ENCODE peak calls at places on chromosomes 1 and 21, in six cellular contexts. R is GM23248, M is GM23338, K is H9, F is HCT116, A is PC-3. V is an unnamed sample. For H3K79me2, the result is how much of the 10 kb centered on the place peaks cover.

GRCh38 chr1:182229907-182230522 is 161.6 kb downstream of the GLUL start:
- DNase-seq in R (peak), M (peak), K (no peak), F (no peak), A (no peak), V (no peak)

GRCh38 chr1:77926561-77927357 is 38.3 kb downstream of the NEXN start:
- DNase-seq in R (peak), M (no peak), K (no peak), F (no peak), A (no peak), V (no peak)

GRCh38 chr1:66681686-66682085 is 70.6 kb upstream of the DYNLT5 start:
- DNase-seq in R (no peak), M (no peak), K (no peak), F (no peak), A (no peak), V (peak)

GRCh38 chr21:37828515-37828914 is 87.7 kb downstream of the KCNJ6 start:
- DNase-seq in R (no peak), M (no peak), K (no peak), F (no peak), A (no peak), V (no peak)

GRCh38 chr21:32813265-32813903 is 41.8 kb upstream of the PAXBP1 start:
- DNase-seq in R (no peak), M (peak), K (peak), F (no peak), A (no peak), V (no peak)

GRCh38 chr1:77386276-77386675 is 104.5 kb downstream of the AK5 start:
- DNase-seq in R (no peak), M (no peak), K (no peak), F (no peak), A (no peak), V (no peak)

GRCh38 chr1:60134706-60135105 is 61.1 kb upstream of the C1orf87 start:
- DNase-seq in R (peak), M (no peak), K (no peak), F (no peak), A (no peak), V (peak)

GRCh38 chr1:243345205-243345604 is 89.4 kb downstream of the SDCCAG8 start:
- DNase-seq in R (peak), M (no peak), K (no peak), F (no peak), A (peak), V (peak)

GRCh38 chr1:27192039-27192529 is 37.2 kb upstream of the SLC9A1 start:
- DNase-seq in R (peak), M (no peak), K (no peak), F (peak), A (peak), V (no peak)

GRCh38 chr1:148333875-148334338 is 149.2 kb downstream of the PPIAL4G start:
- DNase-seq in R (no peak), M (no peak), K (no peak), F (no peak), A (no peak), V (no peak)

GRCh38 chr1:12076425-12077005 is 13.4 kb downstream of the TNFRSF8 start:
- DNase-seq in R (no peak), M (no peak), K (no peak), F (no peak), A (no peak), V (no peak)

GRCh38 chr1:15736035-15736665 is at the start of gene SLC25A34:
- DNase-seq in R (no peak), M (peak), K (no peak), F (no peak), A (no peak), V (no peak)

GRCh38 chr1:154961207-154961496 is 430 bp downstream of the PYGO2 start:
- DNase-seq in R (no peak), M (no peak), K (peak), F (no peak), A (no peak), V (no peak)

GRCh38 chr1:199174336-199174735 is 535.5 kb downstream of the PTPRC start:
- DNase-seq in R (no peak), M (no peak), K (no peak), F (no peak), A (no peak), V (no peak)

GRCh38 chr1:156368889-156369684 is at the start of gene RHBG:
- DNase-seq in R (peak), M (peak), K (peak), F (no peak), A (peak), V (peak)

GRCh38 chr1:4463631-4464030 is 190.8 kb upstream of the AJAP1 start:
- DNase-seq in R (no peak), M (no peak), K (no peak), F (no peak), A (no peak), V (no peak)

GRCh38 chr1:179251675-179252074 is 22.2 kb upstream of the ABL2 start:
- DNase-seq in R (peak), M (peak), K (no peak), F (no peak), A (peak), V (peak)

GRCh38 chr1:158060001-158060400 is 66.6 kb downstream of the KIRREL1 start:
- DNase-seq in R (no peak), M (peak), K (peak), F (no peak), A (no peak), V (no peak)

GRCh38 chr1:202088216-202088615 is 34.5 kb upstream of the GPR37L1 start:
- DNase-seq in R (no peak), M (no peak), K (no peak), F (no peak), A (no peak), V (no peak)

GRCh38 chr1:94646151-94646643 is 104.6 kb upstream of the F3 start:
- DNase-seq in R (peak), M (no peak), K (no peak), F (no peak), A (peak), V (peak)

GRCh38 chr1:180311011-180311730 is 81.1 kb downstream of the LHX4 start:
- DNase-seq in R (peak), M (no peak), K (no peak), F (peak), A (peak), V (no peak)

GRCh38 chr1:78101514-78101913 is 55.7 kb downstream of the GIPC2 start:
- DNase-seq in R (peak), M (peak), K (no peak), F (peak), A (peak), V (peak)

GRCh38 chr1:56511323-56511722 is 68.0 kb downstream of the PLPP3 start:
- DNase-seq in R (no peak), M (no peak), K (no peak), F (no peak), A (no peak), V (no peak)

GRCh38 chr1:31927661-31927980 is 10.5 kb downstream of the PTP4A2 start:
- DNase-seq in R (no peak), M (no peak), K (no peak), F (no peak), A (no peak), V (no peak)

GRCh38 chr1:185680453-185680852 is 53.7 kb upstream of the HMCN1 start:
- DNase-seq in R (no peak), M (no peak), K (no peak), F (no peak), A (no peak), V (no peak)

GRCh38 chr21:37281993-37282392 is 14.9 kb upstream of the VPS26C start:
- DNase-seq in R (no peak), M (peak), K (no peak), F (no peak), A (no peak), V (no peak)

GRCh38 chr21:31137951-31138350 is 99.7 kb upstream of the KRTAP19-8 start:
- DNase-seq in R (no peak), M (no peak), K (no peak), F (no peak), A (no peak), V (no peak)

GRCh38 chr1:41776896-41777431 is 141.8 kb downstream of the HIVEP3 start:
- DNase-seq in R (no peak), M (no peak), K (no peak), F (no peak), A (no peak), V (no peak)

GRCh38 chr1:156627313-156627880 is 8.2 kb downstream of the HAPLN2 start:
- DNase-seq in R (peak), M (peak), K (peak), F (peak), A (peak), V (peak)

GRCh38 chr1:172397221-172397620 is 23.3 kb upstream of the C1orf105 start:
- DNase-seq in R (peak), M (no peak), K (no peak), F (no peak), A (peak), V (peak)

GRCh38 chr1:203273206-203273868 is 32.0 kb upstream of the BTG2 start:
- DNase-seq in R (peak), M (peak), K (peak), F (peak), A (peak), V (peak)

GRCh38 chr1:43007377-43008105 is 48.9 kb upstream of the SLC2A1 start:
- DNase-seq in R (no peak), M (peak), K (peak), F (no peak), A (no peak), V (no peak)

GRCh38 chr1:101911894-101912293 is 84.8 kb downstream of the OLFM3 start:
- DNase-seq in R (no peak), M (no peak), K (no peak), F (no peak), A (no peak), V (no peak)

GRCh38 chr1:214670098-214670497 is 67.1 kb downstream of the CENPF start:
- DNase-seq in R (peak), M (no peak), K (no peak), F (no peak), A (no peak), V (peak)

GRCh38 chr1:21937372-21938121 is 437 bp upstream of the HSPG2 start:
- DNase-seq in R (peak), M (peak), K (peak), F (peak), A (peak), V (peak)

GRCh38 chr1:160579216-160579701 is at the start of gene CD84:
- DNase-seq in R (no peak), M (no peak), K (no peak), F (no peak), A (no peak), V (no peak)

GRCh38 chr1:205458777-205459566 is 3.1 kb upstream of the BLACAT1 start:
- DNase-seq in R (peak), M (peak), K (peak), F (no peak), A (peak), V (peak)

GRCh38 chr1:168408531-168409242 is 128.0 kb downstream of the TBX19 start:
- DNase-seq in R (peak), M (no peak), K (no peak), F (peak), A (peak), V (peak)

GRCh38 chr21:15660424-15660805 is 69.4 kb upstream of the USP25 start:
- DNase-seq in R (no peak), M (no peak), K (no peak), F (no peak), A (no peak), V (no peak)
- H2AFZ ChIP-seq in R (no peak), M (no peak), K (no peak), F (no peak), A (no peak), V (no peak)

GRCh38 chr1:88727205-88727604 is 43.1 kb downstream of the PKN2 start:
- DNase-seq in R (no peak), M (no peak), K (no peak), F (no peak), A (no peak), V (no peak)
- H3K79me2 ChIP-seq in R (half or more), M (half or more), K (under half), F (half or more), A (half or more), V (under half)

GRCh38 chr1:54804471-54805132 is 3.5 kb upstream of the TTC22 start:
- DNase-seq in R (peak), M (no peak), K (peak), F (no peak), A (peak), V (no peak)
- H2AFZ ChIP-seq in R (no peak), M (no peak), K (no peak), F (no peak), A (no peak), V (no peak)

GRCh38 chr1:193181985-193182384 is 4.4 kb downstream of the B3GALT2 start:
- DNase-seq in R (peak), M (no peak), K (no peak), F (no peak), A (no peak), V (peak)
- H3K79me2 ChIP-seq in R (half or more), M (half or more), K (under half), F (half or more), A (under half), V (under half)